ENCODE peak calls at places on chromosomes 16 and 17, in eight cellular contexts. J is psoas muscle; S is kidney tubule cell; G is heart left ventricle; K is AG20443; F is NCI-H1436 treated with DMSO at 0.1 percent for 48 hours; M is HTR-8/SVneo; D is stimulated activated CD4-positive, alpha-beta T cell treated with anti-CD3 and anti-CD28 coated beads, Interleukin-1b, Interleukin-23, amount 100 ng/mL, for 24 hours. E is an unnamed sample.

GRCh38 chr17:57466042-57466471 is 209.7 kb downstream of the MSI2 start:
- DNase-seq in K (no peak), J (no peak), S (no peak), M (no peak), G (no peak), D (no peak), F (no peak), E (no peak)

GRCh38 chr17:7576432-7576937 is 3.0 kb upstream of the CD68 start:
- DNase-seq in F (no peak), K (no peak), M (no peak), J (no peak), S (no peak), G (no peak), D (no peak), E (no peak)

GRCh38 chr16:75921281-75921680 is 195.0 kb upstream of the CPHXL start:
- DNase-seq in G (no peak), D (no peak), K (no peak), F (no peak), S (no peak), M (no peak), J (no peak), E (no peak)

GRCh38 chr17:76772842-76773521 is 35.1 kb downstream of the MFSD11 start:
- DNase-seq in F (peak; percentile 23), J (no peak), M (peak; percentile 89), D (no peak), G (no peak), S (peak; percentile 83), K (peak; percentile 89), E (no peak)

GRCh38 chr17:65690626-65691310 is 129.3 kb upstream of the AXIN2 start:
- DNase-seq in M (no peak), G (no peak), D (no peak), F (no peak), S (no peak), J (no peak), K (no peak), E (no peak)

GRCh38 chr17:64005734-64006167 is 7.6 kb downstream of the PRR29 start:
- DNase-seq in M (peak; percentile 53), D (no peak), G (no peak), F (no peak), K (peak; percentile 52), S (peak; percentile 64), J (no peak), E (no peak)

GRCh38 chr17:47119746-47120520 is 69.2 kb downstream of the CDC27 start:
- DNase-seq in F (no peak), S (peak; percentile 56), G (no peak), K (peak; percentile 45), M (peak; percentile 32), D (no peak), J (no peak), E (no peak)

GRCh38 chr17:32277284-32277683 is 11.7 kb downstream of the RHBDL3 start:
- DNase-seq in J (no peak), M (no peak), G (no peak), D (no peak), S (no peak), K (peak; percentile 77), F (no peak), E (no peak)

GRCh38 chr16:83015871-83016270 is 389.1 kb downstream of the CDH13 start:
- DNase-seq in D (no peak), G (no peak), F (no peak), M (no peak), K (peak; percentile 34), S (no peak), J (no peak), E (no peak)

GRCh38 chr16:70578035-70578434 is 54.4 kb downstream of the SF3B3 start:
- DNase-seq in D (no peak), G (no peak), F (no peak), M (no peak), S (no peak), K (no peak), J (no peak), E (no peak)

GRCh38 chr16:31363721-31364120 is 8.7 kb downstream of the ITGAX start:
- DNase-seq in D (no peak), K (no peak), J (no peak), F (no peak), G (no peak), M (no peak), S (no peak), E (peak; percentile 11)